ENCODE peak calls at places on chromosomes 4 and X, in nine cellular contexts. One of them, this sample, is unnamed.

GRCh38 chrX:39491548-39492297 is 606.0 kb downstream of the BCOR start:
- DNase-seq in BE2C: no peak
- DNase-seq in prostate gland: no peak
- DNase-seq in stimulated activated CD8-positive, alpha-beta memory T cell treated with anti-CD3 and anti-CD28 coated beads, Interleukin-15, amount 100 ng/mL, for 4 hours: peak; percentile 36
- DNase-seq in lower leg skin: no peak
- DNase-seq in CD4-positive, alpha-beta T cell: peak; percentile 53
- DNase-seq in brain microvascular endothelial cell: no peak
- DNase-seq in fibroblast of lung: no peak
- DNase-seq in fibroblast of pulmonary artery: no peak
- DNase-seq in this sample: no peak

GRCh38 chr4:144685916-144686315 is 40.0 kb downstream of the HHIP start:
- DNase-seq in fibroblast of pulmonary artery: no peak
- DNase-seq in fibroblast of lung: no peak
- DNase-seq in CD4-positive, alpha-beta T cell: no peak
- DNase-seq in stimulated activated CD8-positive, alpha-beta memory T cell treated with anti-CD3 and anti-CD28 coated beads, Interleukin-15, amount 100 ng/mL, for 4 hours: no peak
- DNase-seq in BE2C: no peak
- DNase-seq in brain microvascular endothelial cell: no peak
- DNase-seq in prostate gland: no peak
- DNase-seq in lower leg skin: no peak
- DNase-seq in this sample: no peak

GRCh38 chr4:125010776-125011503 is 298.4 kb upstream of the ANKRD50 start:
- DNase-seq in fibroblast of pulmonary artery: peak; percentile 10
- DNase-seq in brain microvascular endothelial cell: no peak
- DNase-seq in fibroblast of lung: peak; percentile 3
- DNase-seq in BE2C: no peak
- DNase-seq in stimulated activated CD8-positive, alpha-beta memory T cell treated with anti-CD3 and anti-CD28 coated beads, Interleukin-15, amount 100 ng/mL, for 4 hours: no peak
- DNase-seq in lower leg skin: no peak
- DNase-seq in CD4-positive, alpha-beta T cell: no peak
- DNase-seq in prostate gland: no peak
- DNase-seq in this sample: no peak

GRCh38 chr4:602559-602942 is 22.8 kb upstream of the PDE6B start:
- DNase-seq in lower leg skin: peak; percentile 90
- DNase-seq in prostate gland: no peak
- DNase-seq in fibroblast of lung: no peak
- DNase-seq in BE2C: peak; percentile 62
- DNase-seq in stimulated activated CD8-positive, alpha-beta memory T cell treated with anti-CD3 and anti-CD28 coated beads, Interleukin-15, amount 100 ng/mL, for 4 hours: no peak
- DNase-seq in brain microvascular endothelial cell: no peak
- DNase-seq in fibroblast of pulmonary artery: peak; percentile 29
- DNase-seq in CD4-positive, alpha-beta T cell: peak; percentile 17
- DNase-seq in this sample: peak; percentile 85

GRCh38 chr4:13541720-13542576 is 2.4 kb downstream of the NKX3-2 start:
- DNase-seq in fibroblast of lung: no peak
- DNase-seq in BE2C: no peak
- DNase-seq in CD4-positive, alpha-beta T cell: no peak
- DNase-seq in lower leg skin: no peak
- DNase-seq in stimulated activated CD8-positive, alpha-beta memory T cell treated with anti-CD3 and anti-CD28 coated beads, Interleukin-15, amount 100 ng/mL, for 4 hours: no peak
- DNase-seq in prostate gland: peak; percentile 49
- DNase-seq in fibroblast of pulmonary artery: no peak
- DNase-seq in brain microvascular endothelial cell: no peak
- DNase-seq in this sample: peak; percentile 49

GRCh38 chrX:19593684-19594083 is 78.4 kb upstream of the MAP3K15 start:
- DNase-seq in fibroblast of pulmonary artery: peak; percentile 68
- DNase-seq in fibroblast of lung: peak; percentile 42
- DNase-seq in brain microvascular endothelial cell: peak; percentile 16
- DNase-seq in BE2C: peak; percentile 24
- DNase-seq in lower leg skin: no peak
- DNase-seq in CD4-positive, alpha-beta T cell: peak; percentile 3
- DNase-seq in prostate gland: no peak
- DNase-seq in stimulated activated CD8-positive, alpha-beta memory T cell treated with anti-CD3 and anti-CD28 coated beads, Interleukin-15, amount 100 ng/mL, for 4 hours: no peak
- DNase-seq in this sample: no peak

GRCh38 chrX:55924574-55924973 is 207.0 kb downstream of the RRAGB start:
- DNase-seq in lower leg skin: no peak
- DNase-seq in BE2C: no peak
- DNase-seq in CD4-positive, alpha-beta T cell: no peak
- DNase-seq in stimulated activated CD8-positive, alpha-beta memory T cell treated with anti-CD3 and anti-CD28 coated beads, Interleukin-15, amount 100 ng/mL, for 4 hours: no peak
- DNase-seq in brain microvascular endothelial cell: no peak
- DNase-seq in fibroblast of lung: no peak
- DNase-seq in fibroblast of pulmonary artery: no peak
- DNase-seq in prostate gland: no peak
- DNase-seq in this sample: no peak

GRCh38 chr4:73620115-73620792 is at the start of gene RASSF6:
- DNase-seq in CD4-positive, alpha-beta T cell: no peak
- DNase-seq in prostate gland: peak; percentile 75
- DNase-seq in BE2C: no peak
- DNase-seq in fibroblast of lung: peak; percentile 20
- DNase-seq in brain microvascular endothelial cell: no peak
- DNase-seq in lower leg skin: no peak
- DNase-seq in stimulated activated CD8-positive, alpha-beta memory T cell treated with anti-CD3 and anti-CD28 coated beads, Interleukin-15, amount 100 ng/mL, for 4 hours: no peak
- DNase-seq in fibroblast of pulmonary artery: no peak
- DNase-seq in this sample: peak; percentile 86

GRCh38 chrX:153672531-153673397 is 849 bp downstream of the PNCK start:
- DNase-seq in fibroblast of lung: no peak
- DNase-seq in BE2C: no peak
- DNase-seq in brain microvascular endothelial cell: no peak
- DNase-seq in prostate gland: no peak
- DNase-seq in CD4-positive, alpha-beta T cell: no peak
- DNase-seq in fibroblast of pulmonary artery: no peak
- DNase-seq in lower leg skin: peak; percentile 83
- DNase-seq in stimulated activated CD8-positive, alpha-beta memory T cell treated with anti-CD3 and anti-CD28 coated beads, Interleukin-15, amount 100 ng/mL, for 4 hours: no peak
- DNase-seq in this sample: peak; percentile 51

GRCh38 chr4:158496030-158496741 is 25.5 kb upstream of the RXFP1 start:
- DNase-seq in brain microvascular endothelial cell: peak; percentile 8
- DNase-seq in fibroblast of lung: no peak
- DNase-seq in CD4-positive, alpha-beta T cell: no peak
- DNase-seq in fibroblast of pulmonary artery: peak; percentile 28
- DNase-seq in stimulated activated CD8-positive, alpha-beta memory T cell treated with anti-CD3 and anti-CD28 coated beads, Interleukin-15, amount 100 ng/mL, for 4 hours: no peak
- DNase-seq in prostate gland: no peak
- DNase-seq in BE2C: peak; percentile 53
- DNase-seq in lower leg skin: no peak
- DNase-seq in this sample: no peak

GRCh38 chr4:107755841-107756356 is 35.9 kb upstream of the PAPSS1 start:
- DNase-seq in fibroblast of pulmonary artery: peak; percentile 17
- DNase-seq in lower leg skin: no peak
- DNase-seq in CD4-positive, alpha-beta T cell: no peak
- DNase-seq in fibroblast of lung: peak; percentile 39
- DNase-seq in brain microvascular endothelial cell: no peak
- DNase-seq in prostate gland: no peak
- DNase-seq in stimulated activated CD8-positive, alpha-beta memory T cell treated with anti-CD3 and anti-CD28 coated beads, Interleukin-15, amount 100 ng/mL, for 4 hours: no peak
- DNase-seq in BE2C: no peak
- DNase-seq in this sample: no peak

GRCh38 chr4:15253346-15253745 is 174.5 kb upstream of the C1QTNF7 start:
- DNase-seq in BE2C: no peak
- DNase-seq in fibroblast of lung: no peak
- DNase-seq in prostate gland: no peak
- DNase-seq in stimulated activated CD8-positive, alpha-beta memory T cell treated with anti-CD3 and anti-CD28 coated beads, Interleukin-15, amount 100 ng/mL, for 4 hours: no peak
- DNase-seq in brain microvascular endothelial cell: no peak
- DNase-seq in lower leg skin: no peak
- DNase-seq in fibroblast of pulmonary artery: no peak
- DNase-seq in CD4-positive, alpha-beta T cell: no peak
- DNase-seq in this sample: no peak

GRCh38 chr4:7158081-7158750 is 34.1 kb upstream of the SORCS2 start:
- DNase-seq in fibroblast of pulmonary artery: no peak
- DNase-seq in prostate gland: no peak
- DNase-seq in brain microvascular endothelial cell: no peak
- DNase-seq in fibroblast of lung: no peak
- DNase-seq in stimulated activated CD8-positive, alpha-beta memory T cell treated with anti-CD3 and anti-CD28 coated beads, Interleukin-15, amount 100 ng/mL, for 4 hours: no peak
- DNase-seq in CD4-positive, alpha-beta T cell: no peak
- DNase-seq in BE2C: no peak
- DNase-seq in lower leg skin: peak; percentile 40
- DNase-seq in this sample: no peak

GRCh38 chr4:183300070-183300469 is 20.0 kb downstream of the CLDN22 start:
- DNase-seq in BE2C: no peak
- DNase-seq in lower leg skin: no peak
- DNase-seq in prostate gland: no peak
- DNase-seq in stimulated activated CD8-positive, alpha-beta memory T cell treated with anti-CD3 and anti-CD28 coated beads, Interleukin-15, amount 100 ng/mL, for 4 hours: no peak
- DNase-seq in fibroblast of pulmonary artery: peak; percentile 31
- DNase-seq in fibroblast of lung: peak; percentile 78
- DNase-seq in CD4-positive, alpha-beta T cell: no peak
- DNase-seq in brain microvascular endothelial cell: peak; percentile 5
- DNase-seq in this sample: no peak

GRCh38 chrX:118802857-118803256 is 20.8 kb upstream of the ZCCHC12 start:
- DNase-seq in fibroblast of pulmonary artery: peak; percentile 83
- DNase-seq in prostate gland: no peak
- DNase-seq in lower leg skin: no peak
- DNase-seq in BE2C: no peak
- DNase-seq in CD4-positive, alpha-beta T cell: no peak
- DNase-seq in brain microvascular endothelial cell: no peak
- DNase-seq in stimulated activated CD8-positive, alpha-beta memory T cell treated with anti-CD3 and anti-CD28 coated beads, Interleukin-15, amount 100 ng/mL, for 4 hours: no peak
- DNase-seq in fibroblast of lung: peak; percentile 14
- DNase-seq in this sample: no peak

GRCh38 chrX:123201720-123202119 is 17.6 kb downstream of the GRIA3 start:
- DNase-seq in CD4-positive, alpha-beta T cell: no peak
- DNase-seq in brain microvascular endothelial cell: no peak
- DNase-seq in stimulated activated CD8-positive, alpha-beta memory T cell treated with anti-CD3 and anti-CD28 coated beads, Interleukin-15, amount 100 ng/mL, for 4 hours: no peak
- DNase-seq in prostate gland: no peak
- DNase-seq in lower leg skin: no peak
- DNase-seq in BE2C: no peak
- DNase-seq in fibroblast of pulmonary artery: no peak
- DNase-seq in fibroblast of lung: peak; percentile 37
- DNase-seq in this sample: no peak

GRCh38 chr4:136691607-136692006 is 840.7 kb downstream of the PCDH18 start:
- DNase-seq in fibroblast of pulmonary artery: no peak
- DNase-seq in CD4-positive, alpha-beta T cell: no peak
- DNase-seq in stimulated activated CD8-positive, alpha-beta memory T cell treated with anti-CD3 and anti-CD28 coated beads, Interleukin-15, amount 100 ng/mL, for 4 hours: no peak
- DNase-seq in BE2C: no peak
- DNase-seq in fibroblast of lung: no peak
- DNase-seq in brain microvascular endothelial cell: no peak
- DNase-seq in prostate gland: no peak
- DNase-seq in lower leg skin: no peak
- DNase-seq in this sample: no peak

GRCh38 chrX:10045327-10046000 is 78.3 kb downstream of the CLDN34 start:
- DNase-seq in fibroblast of lung: no peak
- DNase-seq in prostate gland: peak; percentile 11
- DNase-seq in lower leg skin: peak; percentile 82
- DNase-seq in brain microvascular endothelial cell: no peak
- DNase-seq in BE2C: no peak
- DNase-seq in CD4-positive, alpha-beta T cell: no peak
- DNase-seq in stimulated activated CD8-positive, alpha-beta memory T cell treated with anti-CD3 and anti-CD28 coated beads, Interleukin-15, amount 100 ng/mL, for 4 hours: no peak
- DNase-seq in fibroblast of pulmonary artery: no peak
- DNase-seq in this sample: no peak

GRCh38 chrX:153416781-153417180 is 5.5 kb downstream of the ZFP92 start:
- DNase-seq in CD4-positive, alpha-beta T cell: no peak
- DNase-seq in lower leg skin: no peak
- DNase-seq in brain microvascular endothelial cell: no peak
- DNase-seq in BE2C: no peak
- DNase-seq in stimulated activated CD8-positive, alpha-beta memory T cell treated with anti-CD3 and anti-CD28 coated beads, Interleukin-15, amount 100 ng/mL, for 4 hours: no peak
- DNase-seq in fibroblast of lung: no peak
- DNase-seq in fibroblast of pulmonary artery: no peak
- DNase-seq in prostate gland: no peak
- DNase-seq in this sample: no peak

GRCh38 chrX:110944323-110944761 is 148.7 kb upstream of the CHRDL1 start:
- DNase-seq in CD4-positive, alpha-beta T cell: no peak
- DNase-seq in fibroblast of lung: peak; percentile 11
- DNase-seq in stimulated activated CD8-positive, alpha-beta memory T cell treated with anti-CD3 and anti-CD28 coated beads, Interleukin-15, amount 100 ng/mL, for 4 hours: no peak
- DNase-seq in brain microvascular endothelial cell: no peak
- DNase-seq in lower leg skin: peak; percentile 88
- DNase-seq in prostate gland: peak; percentile 5
- DNase-seq in fibroblast of pulmonary artery: no peak
- DNase-seq in BE2C: peak; percentile 3
- DNase-seq in this sample: no peak

GRCh38 chr4:100780126-100780525 is 262.3 kb upstream of the EMCN start:
- DNase-seq in lower leg skin: no peak
- DNase-seq in CD4-positive, alpha-beta T cell: no peak
- DNase-seq in BE2C: no peak
- DNase-seq in brain microvascular endothelial cell: no peak
- DNase-seq in fibroblast of lung: no peak
- DNase-seq in stimulated activated CD8-positive, alpha-beta memory T cell treated with anti-CD3 and anti-CD28 coated beads, Interleukin-15, amount 100 ng/mL, for 4 hours: no peak
- DNase-seq in prostate gland: no peak
- DNase-seq in fibroblast of pulmonary artery: no peak
- DNase-seq in this sample: no peak

GRCh38 chr4:54187148-54187547 is 41.9 kb upstream of the PDGFRA start:
- DNase-seq in fibroblast of lung: no peak
- DNase-seq in fibroblast of pulmonary artery: peak; percentile 54
- DNase-seq in brain microvascular endothelial cell: no peak
- DNase-seq in CD4-positive, alpha-beta T cell: no peak
- DNase-seq in BE2C: no peak
- DNase-seq in prostate gland: no peak
- DNase-seq in stimulated activated CD8-positive, alpha-beta memory T cell treated with anti-CD3 and anti-CD28 coated beads, Interleukin-15, amount 100 ng/mL, for 4 hours: no peak
- DNase-seq in lower leg skin: no peak
- DNase-seq in this sample: no peak

GRCh38 chr4:139208404-139208945 is 31.5 kb upstream of the ELF2 start:
- DNase-seq in fibroblast of pulmonary artery: peak; percentile 71
- DNase-seq in stimulated activated CD8-positive, alpha-beta memory T cell treated with anti-CD3 and anti-CD28 coated beads, Interleukin-15, amount 100 ng/mL, for 4 hours: no peak
- DNase-seq in fibroblast of lung: peak; percentile 70
- DNase-seq in prostate gland: no peak
- DNase-seq in CD4-positive, alpha-beta T cell: no peak
- DNase-seq in brain microvascular endothelial cell: peak; percentile 13
- DNase-seq in lower leg skin: no peak
- DNase-seq in BE2C: no peak
- DNase-seq in this sample: no peak

GRCh38 chr4:156137971-156138581 is 184.4 kb upstream of the CTSO start:
- DNase-seq in stimulated activated CD8-positive, alpha-beta memory T cell treated with anti-CD3 and anti-CD28 coated beads, Interleukin-15, amount 100 ng/mL, for 4 hours: no peak
- DNase-seq in lower leg skin: no peak
- DNase-seq in fibroblast of lung: no peak
- DNase-seq in brain microvascular endothelial cell: no peak
- DNase-seq in fibroblast of pulmonary artery: no peak
- DNase-seq in prostate gland: no peak
- DNase-seq in BE2C: no peak
- DNase-seq in CD4-positive, alpha-beta T cell: no peak
- DNase-seq in this sample: no peak

GRCh38 chrX:44303119-44303518 is 40.4 kb downstream of the EFHC2 start:
- DNase-seq in stimulated activated CD8-positive, alpha-beta memory T cell treated with anti-CD3 and anti-CD28 coated beads, Interleukin-15, amount 100 ng/mL, for 4 hours: no peak
- DNase-seq in brain microvascular endothelial cell: no peak
- DNase-seq in lower leg skin: no peak
- DNase-seq in prostate gland: no peak
- DNase-seq in BE2C: no peak
- DNase-seq in fibroblast of pulmonary artery: no peak
- DNase-seq in CD4-positive, alpha-beta T cell: no peak
- DNase-seq in fibroblast of lung: no peak
- DNase-seq in this sample: no peak

GRCh38 chr4:159070742-159071141 is 32.1 kb upstream of the RAPGEF2 start:
- DNase-seq in brain microvascular endothelial cell: peak; percentile 98
- DNase-seq in CD4-positive, alpha-beta T cell: no peak
- DNase-seq in BE2C: peak; percentile 12
- DNase-seq in fibroblast of lung: peak; percentile 84
- DNase-seq in fibroblast of pulmonary artery: peak; percentile 47
- DNase-seq in prostate gland: no peak
- DNase-seq in lower leg skin: no peak
- DNase-seq in stimulated activated CD8-positive, alpha-beta memory T cell treated with anti-CD3 and anti-CD28 coated beads, Interleukin-15, amount 100 ng/mL, for 4 hours: no peak
- DNase-seq in this sample: no peak

GRCh38 chr4:119113033-119113655 is 22.5 kb upstream of the MYOZ2 start:
- DNase-seq in fibroblast of pulmonary artery: peak; percentile 94
- DNase-seq in prostate gland: no peak
- DNase-seq in fibroblast of lung: peak; percentile 95
- DNase-seq in CD4-positive, alpha-beta T cell: no peak
- DNase-seq in stimulated activated CD8-positive, alpha-beta memory T cell treated with anti-CD3 and anti-CD28 coated beads, Interleukin-15, amount 100 ng/mL, for 4 hours: no peak
- DNase-seq in lower leg skin: no peak
- DNase-seq in brain microvascular endothelial cell: peak; percentile 68
- DNase-seq in BE2C: no peak
- DNase-seq in this sample: no peak

GRCh38 chr4:114226968-114227760 is 247.7 kb upstream of the ARSJ start:
- DNase-seq in BE2C: no peak
- DNase-seq in lower leg skin: no peak
- DNase-seq in stimulated activated CD8-positive, alpha-beta memory T cell treated with anti-CD3 and anti-CD28 coated beads, Interleukin-15, amount 100 ng/mL, for 4 hours: no peak
- DNase-seq in CD4-positive, alpha-beta T cell: no peak
- DNase-seq in brain microvascular endothelial cell: no peak
- DNase-seq in fibroblast of pulmonary artery: peak; percentile 18
- DNase-seq in fibroblast of lung: peak; percentile 69
- DNase-seq in prostate gland: no peak
- DNase-seq in this sample: no peak